ENCODE peak calls at places on chromosomes 7 and 10, in four cellular contexts. U is PC-3, H is neural progenitor cell, A is MM.1S. P is an unnamed sample.

GRCh38 chr10:99685232-99686041 is 26.1 kb downstream of the ENTPD7 start:
- DNase-seq in U (no peak), H (no peak), A (no peak), P (peak; percentile 61)

GRCh38 chr7:100891555-100891954 is 2.0 kb upstream of the UFSP1 start:
- DNase-seq in U (peak; percentile 80), H (no peak), A (no peak), P (peak; percentile 53)

GRCh38 chr10:77478248-77478963 is 159.2 kb downstream of the KCNMA1 start:
- DNase-seq in U (peak; percentile 88), H (no peak), A (no peak), P (peak; percentile 92)

GRCh38 chr7:37031571-37032257 is 307.4 kb upstream of the AOAH start:
- DNase-seq in U (peak; percentile 97), H (peak; percentile 54), A (no peak), P (peak; percentile 99)

GRCh38 chr7:36468361-36469140 is 78.9 kb downstream of the ANLN start:
- DNase-seq in U (no peak), H (no peak), A (no peak), P (peak; percentile 28)

GRCh38 chr10:23238015-23238414 is 45.9 kb downstream of the PTF1A start:
- DNase-seq in U (no peak), H (no peak), A (no peak), P (no peak)

GRCh38 chr7:105024734-105025133 is 10.7 kb downstream of the KMT2E start:
- DNase-seq in U (peak; percentile 72), H (no peak), A (no peak), P (peak; percentile 41)

GRCh38 chr10:108392286-108392685 is 1227.8 kb upstream of the SORCS1 start:
- DNase-seq in U (peak; percentile 65), H (no peak), A (no peak), P (peak; percentile 82)

GRCh38 chr7:149184274-149184673 is 11.1 kb upstream of the ZNF282 start:
- DNase-seq in U (no peak), H (no peak), A (no peak), P (no peak)

GRCh38 chr7:44880317-44881018 is 4.9 kb downstream of the PURB start:
- DNase-seq in U (no peak), H (no peak), A (no peak), P (no peak)
- H3F3A ChIP-seq in U (no peaks in the 10 kb centered on the region), H (peaks cover 29% of the 10 kb centered on the region), A (peaks cover 11% of the 10 kb centered on the region), P (peaks cover 70% of the 10 kb centered on the region)

DNA sequence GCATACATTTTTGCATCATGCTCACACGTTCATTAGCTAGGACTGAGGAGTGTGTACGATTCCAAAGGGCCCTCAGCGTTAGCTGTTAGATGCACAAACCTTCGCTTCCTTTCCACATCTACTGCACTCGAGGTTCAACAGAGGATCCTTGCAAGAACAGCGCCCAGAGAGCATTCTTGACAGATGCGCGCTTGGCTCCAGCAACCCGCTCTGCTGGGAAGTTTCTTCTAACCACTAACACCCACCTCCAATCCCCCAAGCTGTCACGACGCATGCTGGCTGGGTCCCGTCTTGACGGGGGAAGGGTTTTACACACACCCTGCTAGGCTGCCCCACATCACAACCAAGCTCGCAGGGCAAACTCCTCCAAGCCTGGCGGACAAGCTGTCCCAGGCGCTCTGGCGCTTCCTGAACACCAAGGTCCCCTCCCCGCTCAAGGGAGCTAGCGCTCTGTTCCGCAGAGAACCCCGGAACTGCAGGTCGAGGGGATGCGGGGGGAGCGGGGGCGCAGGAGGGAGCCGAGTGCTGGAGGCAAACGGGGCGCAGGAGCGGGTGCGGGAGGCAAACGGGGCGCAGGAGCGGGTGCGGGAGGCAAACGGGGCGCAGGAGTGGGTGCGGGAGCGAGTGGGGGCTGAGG is 653 bp upstream of the ADRB1 start:
- DNase-seq in U (no peak), H (peak; percentile 67), A (no peak), P (peak; percentile 37)
- TF ChIP-seq EZH2 in U (peak; percentile 19), H (peak; percentile 86), A (no peak), P (no peak)

GRCh38 chr10:13529714-13529973 is 830 bp upstream of the BEND7 start:
- DNase-seq in U (no peak), H (no peak), A (no peak), P (no peak)
- H3K9ac ChIP-seq in U (no peak overlapping the region), H (no peak overlapping the region), A (peak overlapping the region; percentile 23), P (no peak overlapping the region)

DNA sequence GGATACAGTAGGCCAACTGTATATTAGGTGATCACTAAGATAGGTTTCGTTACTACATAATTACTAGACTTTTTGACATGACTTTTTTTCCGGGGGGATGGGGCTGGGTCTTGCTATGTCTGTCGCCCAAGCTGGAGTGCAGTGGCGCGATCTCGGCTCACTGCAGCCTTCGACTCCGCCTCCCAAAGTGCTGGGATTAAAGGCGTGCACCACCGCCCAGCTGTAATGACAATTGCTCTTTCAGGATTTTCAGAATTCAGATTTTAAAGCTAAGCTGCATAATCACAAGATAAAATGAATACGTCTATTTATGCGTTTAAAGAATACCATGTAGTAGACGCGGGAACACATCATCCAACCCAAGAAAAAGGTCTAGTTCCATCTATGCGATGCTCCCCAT is 982 bp downstream of the IDI1 start:
- DNase-seq in U (no peak), H (peak; percentile 62), A (peak; percentile 14), P (peak; percentile 51)
- H3F3A ChIP-seq in U (no peaks in the 10 kb centered on the region), H (peaks cover 60% of the 10 kb centered on the region), A (peaks cover 40% of the 10 kb centered on the region), P (peaks cover 27% of the 10 kb centered on the region)

GRCh38 chr10:111077715-111078504 is 1.1 kb downstream of the ADRA2A start:
- DNase-seq in U (no peak), H (peak; percentile 21), A (no peak), P (peak; percentile 62)

GRCh38 chr10:111078505-111079185 is 1.8 kb downstream of the ADRA2A start:
- DNase-seq in U (no peak), H (peak; percentile 40), A (no peak), P (peak; percentile 37)

GRCh38 chr10:111075577-111076185 is 1.1 kb upstream of the ADRA2A start:
- DNase-seq in U (no peak), H (no peak), A (no peak), P (no peak)

GRCh38 chr10:111076682-111077661 is at the start of gene ADRA2A:
- DNase-seq in U (peak; percentile 12), H (peak; percentile 88), A (peak; percentile 52), P (peak; percentile 91)

DNA sequence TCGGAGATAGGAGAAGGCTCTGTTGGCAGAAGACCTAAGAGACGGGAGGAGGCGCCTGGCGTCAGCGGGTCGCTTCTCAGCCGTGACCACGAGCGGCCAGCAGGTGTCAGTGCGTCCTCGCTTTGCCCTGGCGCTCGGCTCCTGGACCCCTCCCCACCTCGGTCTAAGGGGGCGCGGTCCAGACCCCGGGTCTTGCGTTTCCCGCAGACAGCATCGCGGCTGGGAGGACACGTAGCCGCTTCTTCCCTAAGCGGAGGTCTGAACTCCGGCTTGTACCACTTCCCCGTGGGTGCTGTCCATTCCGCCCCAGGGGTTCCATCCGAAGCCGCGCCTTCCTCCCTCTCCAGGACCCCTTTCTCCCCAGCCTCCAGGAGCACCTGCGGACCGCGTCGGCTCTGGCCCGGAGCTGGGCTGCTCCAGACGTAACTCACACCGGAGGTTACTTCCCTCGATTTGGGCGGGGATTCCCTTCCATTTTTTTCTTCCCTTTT is 593 bp upstream of the ADRA2A start:
- DNase-seq in U (peak; percentile 44), H (peak; percentile 95), A (peak; percentile 57), P (peak; percentile 85)
- TF ChIP-seq EZH2 in U (no peak), H (no peak), A (no peak), P (no peak)

P was measured in GM23248.